ENCODE peak calls at places on chromosomes 16 and 17, in four cellular contexts. B is adrenal gland, H is GM23248, Z is tibial nerve. X is an unnamed sample.

GRCh38 chr16:10356870-10357842 is 28.7 kb upstream of the ATF7IP2 start:
- DNase-seq in B (no peak), H (no peak), Z (no peak), X (no peak)

GRCh38 chr16:67537270-67537635 is 8.6 kb downstream of the RIPOR1 start:
- DNase-seq in B (peak; percentile 72), H (peak; percentile 84), Z (no peak), X (peak; percentile 60)

GRCh38 chr17:28227278-28228108 is 91.5 kb upstream of the TMEM97 start:
- DNase-seq in B (peak; percentile 96), H (peak; percentile 68), Z (no peak), X (no peak)

GRCh38 chr17:61401280-61402072 is 1.8 kb downstream of the TBX2 start:
- DNase-seq in B (no peak), H (peak; percentile 49), Z (no peak), X (peak; percentile 25)

GRCh38 chr16:7218936-7219335 is 113.7 kb upstream of the RBFOX1 start:
- DNase-seq in B (no peak), H (no peak), Z (no peak), X (no peak)

GRCh38 chr17:32103476-32104113 is 38.7 kb upstream of the RHOT1 start:
- DNase-seq in B (no peak), H (no peak), Z (no peak), X (no peak)

GRCh38 chr17:75645889-75646625 is 12.8 kb downstream of the SMIM5 start:
- DNase-seq in B (peak; percentile 40), H (no peak), Z (no peak), X (no peak)

GRCh38 chr16:71426069-71426879 is 15.6 kb downstream of the TLE7 start:
- DNase-seq in B (no peak), H (peak; percentile 70), Z (no peak), X (no peak)

GRCh38 chr17:4503283-4504005 is 4.8 kb downstream of the SPNS2 start:
- DNase-seq in B (no peak), H (no peak), Z (no peak), X (no peak)

GRCh38 chr16:48118841-48119240 is 37.0 kb downstream of the ABCC12 start:
- DNase-seq in B (no peak), H (no peak), Z (no peak), X (no peak)

GRCh38 chr17:61391595-61392291 is 7.9 kb upstream of the TBX2 start:
- DNase-seq in B (no peak), H (no peak), Z (no peak), X (no peak)

GRCh38 chr17:72950236-72950931 is 142.1 kb downstream of the SLC39A11 start:
- DNase-seq in B (no peak), H (no peak), Z (no peak), X (no peak)

GRCh38 chr17:74750039-74750326 is 1.6 kb downstream of the NHERF1 start:
- DNase-seq in B (no peak), H (no peak), Z (no peak), X (no peak)

GRCh38 chr16:66130296-66130910 is 236.1 kb upstream of the CDH5 start:
- DNase-seq in B (no peak), H (peak; percentile 75), Z (no peak), X (no peak)

GRCh38 chr17:75985986-75986385 is 6.9 kb downstream of the TEN1 start:
- DNase-seq in B (no peak), H (no peak), Z (no peak), X (no peak)

GRCh38 chr16:73025506-73026131 is 22.3 kb downstream of the ZFHX3 start:
- DNase-seq in B (peak; percentile 62), H (no peak), Z (no peak), X (peak; percentile 64)

GRCh38 chr17:80432350-80432955 is 17.5 kb downstream of the ENDOV start:
- DNase-seq in B (no peak), H (no peak), Z (no peak), X (no peak)

GRCh38 chr17:3687949-3688614 is 7.9 kb downstream of the P2RX5 start:
- DNase-seq in B (no peak), H (peak; percentile 39), Z (no peak), X (no peak)

GRCh38 chr16:85015481-85016177 is 4.3 kb upstream of the ZDHHC7 start:
- DNase-seq in B (no peak), H (no peak), Z (no peak), X (no peak)

GRCh38 chr16:22356930-22357634 is 17.3 kb downstream of the CDR2 start:
- DNase-seq in B (no peak), H (no peak), Z (no peak), X (no peak)

GRCh38 chr17:72571813-72572396 is 451.1 kb downstream of the SOX9 start:
- DNase-seq in B (no peak), H (no peak), Z (no peak), X (no peak)

GRCh38 chr16:56518435-56518834 is 1.4 kb downstream of the BBS2 start:
- DNase-seq in B (peak; percentile 83), H (no peak), Z (no peak), X (no peak)

GRCh38 chr17:8161289-8162231 is 1.2 kb downstream of the VAMP2 start:
- DNase-seq in B (peak; percentile 42), H (no peak), Z (no peak), X (no peak)

GRCh38 chr17:36085710-36086268 is 4.2 kb downstream of the CCL3 start:
- DNase-seq in B (no peak), H (peak; percentile 37), Z (no peak), X (no peak)

GRCh38 chr16:57128787-57129389 is 36.5 kb downstream of the CPNE2 start:
- DNase-seq in B (no peak), H (no peak), Z (no peak), X (no peak)

GRCh38 chr17:14201087-14201486 is 35.6 kb downstream of the CDRT15 start:
- DNase-seq in B (no peak), H (peak; percentile 19), Z (no peak), X (no peak)

GRCh38 chr17:57945999-57946797 is 9.0 kb downstream of the CUEDC1 start:
- DNase-seq in B (no peak), H (peak; percentile 74), Z (no peak), X (no peak)

GRCh38 chr16:8865145-8865882 is 3.5 kb downstream of the CARHSP1 start:
- DNase-seq in B (no peak), H (no peak), Z (no peak), X (no peak)

GRCh38 chr16:8868272-8869211 is at the start of gene CARHSP1:
- DNase-seq in B (peak; percentile 87), H (peak; percentile 93), Z (peak; percentile 73), X (peak; percentile 82)

GRCh38 chr16:8867483-8868271 is 1.1 kb downstream of the CARHSP1 start:
- DNase-seq in B (peak; percentile 60), H (peak; percentile 60), Z (peak; percentile 56), X (peak; percentile 62)

GRCh38 chr16:8866118-8866883 is 2.5 kb downstream of the CARHSP1 start:
- DNase-seq in B (peak; percentile 82), H (peak; percentile 51), Z (no peak), X (peak; percentile 78)

DNA sequence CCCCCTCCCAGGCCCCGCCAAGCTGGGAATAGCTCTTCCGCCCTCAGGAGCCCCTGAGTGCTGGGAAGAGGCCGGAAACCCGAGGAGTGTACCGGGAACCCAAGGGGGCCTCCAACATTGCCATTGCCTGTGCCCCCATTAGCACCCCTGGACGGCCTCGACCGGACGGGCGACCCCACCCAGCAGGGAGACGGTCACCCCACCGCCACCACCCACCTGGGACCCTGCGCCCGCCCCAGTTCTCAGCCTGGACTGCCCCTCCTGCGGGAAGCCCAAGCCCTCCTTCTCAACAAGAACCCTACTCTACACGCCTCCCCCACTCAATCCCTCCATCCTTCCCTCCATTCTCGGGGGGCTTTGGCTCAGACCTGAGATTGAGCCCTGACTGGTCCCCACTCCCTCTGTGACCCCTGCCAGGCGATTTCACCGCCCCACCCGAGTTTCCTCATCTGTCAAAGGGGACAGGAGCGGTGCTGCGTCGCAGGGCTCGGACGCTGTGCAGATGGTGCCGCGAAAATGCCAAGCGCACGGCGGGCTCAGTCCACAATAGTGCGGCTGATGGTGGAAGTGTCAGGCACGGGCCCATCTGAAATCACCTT is 1.8 kb downstream of the CARHSP1 start:
- DNase-seq in B (peak; percentile 55), H (peak; percentile 64), Z (no peak), X (no peak)
- H3K4me1 ChIP-seq in B (peaks cover 64% of the 10 kb centered on the region), H (peaks cover 23% of the 10 kb centered on the region), Z (no peaks in the 10 kb centered on the region), X (no peaks in the 10 kb centered on the region)

GRCh38 chr17:50345443-50346312 is at the start of gene XYLT2:
- DNase-seq in B (peak; percentile 75), H (peak; percentile 95), Z (peak; percentile 76), X (peak; percentile 81)

GRCh38 chr17:50347894-50348291 is 2.0 kb downstream of the XYLT2 start:
- DNase-seq in B (no peak), H (no peak), Z (no peak), X (no peak)

GRCh38 chr17:50347087-50347893 is 1.4 kb downstream of the XYLT2 start:
- DNase-seq in B (peak; percentile 20), H (peak; percentile 25), Z (no peak), X (no peak)

GRCh38 chr17:50346313-50347086 is 574 bp downstream of the XYLT2 start:
- DNase-seq in B (peak; percentile 35), H (peak; percentile 57), Z (no peak), X (peak; percentile 46)

DNA sequence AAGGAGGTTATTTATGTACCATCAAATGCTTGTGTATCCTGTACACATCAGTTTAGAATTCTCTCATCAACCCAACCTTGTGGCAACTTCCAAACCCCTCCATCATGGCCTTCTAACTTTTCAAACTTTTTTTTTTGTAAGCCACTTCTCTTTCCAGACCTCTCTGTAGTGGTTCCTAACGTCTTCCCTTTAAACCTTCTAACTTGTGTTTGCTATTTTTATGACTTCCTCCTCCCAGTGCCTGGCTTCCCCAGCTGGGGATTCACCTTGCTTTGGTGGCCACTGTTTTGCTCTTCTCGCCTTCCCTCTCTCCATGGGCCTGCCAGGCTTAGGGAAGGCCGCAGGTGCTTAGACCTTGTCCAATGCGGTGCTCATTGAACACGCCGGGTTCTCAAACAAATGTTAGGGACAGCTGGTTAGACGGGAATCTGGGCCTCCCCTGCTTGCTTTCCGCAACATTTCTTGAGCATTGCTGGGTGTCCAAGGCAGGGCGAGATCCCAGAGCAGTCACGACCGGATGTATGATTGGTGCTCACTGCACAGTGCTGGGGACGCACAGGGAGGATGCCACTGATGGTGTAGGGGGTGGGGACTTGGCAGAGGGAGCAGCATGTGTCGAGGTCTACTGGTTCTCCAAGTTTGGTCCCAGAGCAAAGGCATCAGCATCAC is 1.1 kb upstream of the XYLT2 start:
- DNase-seq in B (peak; percentile 22), H (no peak), Z (no peak), X (no peak)
- H3K4me3 ChIP-seq in B (no peak overlapping the region), H (no peak overlapping the region), Z (no peak overlapping the region), X (no peak overlapping the region)

GRCh38 chr17:9356488-9356911 is 219.1 kb downstream of the STX8 start:
- DNase-seq in B (no peak), H (no peak), Z (no peak), X (no peak)
- H3K27ac ChIP-seq in B (no peak overlapping the region), H (no peak overlapping the region), Z (no peak overlapping the region), X (no peak overlapping the region)

GRCh38 chr16:12893050-12893750 is 8.2 kb upstream of the SHISA9 start:
- DNase-seq in B (no peak), H (no peak), Z (no peak), X (no peak)

GRCh38 chr16:12896562-12896961 is 4.8 kb upstream of the SHISA9 start:
- DNase-seq in B (no peak), H (peak; percentile 41), Z (no peak), X (no peak)

DNA sequence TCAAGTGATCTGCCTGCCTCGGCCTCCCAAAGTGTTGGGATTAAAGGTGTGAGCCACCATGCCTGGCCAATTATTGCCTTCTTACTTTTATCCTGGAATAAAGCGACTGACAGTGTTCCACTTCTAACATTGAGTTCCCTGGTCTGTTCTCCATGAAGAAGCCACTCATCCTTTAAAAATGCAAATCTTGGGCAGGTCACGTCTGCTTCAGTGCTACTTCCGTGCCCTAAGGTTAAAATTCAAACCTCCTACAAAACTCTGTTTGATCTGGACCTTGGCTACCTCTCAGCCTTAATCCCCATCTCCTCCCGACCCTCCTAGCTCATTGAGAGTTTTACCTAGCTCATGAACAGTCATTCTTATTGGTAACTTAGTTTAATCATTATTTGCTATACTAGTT is 9.6 kb upstream of the SHISA9 start:
- DNase-seq in B (no peak), H (no peak), Z (no peak), X (no peak)
- H3K4me1 ChIP-seq in B (no peaks in the 10 kb centered on the region), H (no peaks in the 10 kb centered on the region), Z (no peaks in the 10 kb centered on the region), X (no peaks in the 10 kb centered on the region)